ENCODE peak calls at places on chromosomes 5 and 9, in nine cellular contexts. One of them, this sample, is unnamed.

GRCh38 chr5:56479701-56480304 is 246.7 kb upstream of the ANKRD55 start:
- ATAC-seq in sciatic nerve: peak
- ATAC-seq in activated CD8-positive, alpha-beta memory T cell treated with anti-CD3 and anti-CD28 coated beads, Interleukin-2, amount 10 ng/mL, durations not matched to agents 7 days and 5 days: peak
- ATAC-seq in left ventricle myocardium superior: no peak
- ATAC-seq in foreskin keratinocyte: peak
- ATAC-seq in PC-3: no peak
- ATAC-seq in naive B cell: peak
- ATAC-seq in A549: no peak
- ATAC-seq in naive thymus-derived CD8-positive, alpha-beta T cell: peak
- ATAC-seq in this sample: peak

GRCh38 chr5:170268884-170269283 is 28.7 kb downstream of the LCP2 start:
- ATAC-seq in A549: no peak
- ATAC-seq in activated CD8-positive, alpha-beta memory T cell treated with anti-CD3 and anti-CD28 coated beads, Interleukin-2, amount 10 ng/mL, durations not matched to agents 7 days and 5 days: no peak
- ATAC-seq in foreskin keratinocyte: no peak
- ATAC-seq in naive thymus-derived CD8-positive, alpha-beta T cell: no peak
- ATAC-seq in naive B cell: no peak
- ATAC-seq in PC-3: no peak
- ATAC-seq in sciatic nerve: peak
- ATAC-seq in left ventricle myocardium superior: peak
- ATAC-seq in this sample: peak

GRCh38 chr5:82628364-82628910 is 350.3 kb upstream of the RPS23 start:
- ATAC-seq in activated CD8-positive, alpha-beta memory T cell treated with anti-CD3 and anti-CD28 coated beads, Interleukin-2, amount 10 ng/mL, durations not matched to agents 7 days and 5 days: no peak
- ATAC-seq in A549: no peak
- ATAC-seq in left ventricle myocardium superior: no peak
- ATAC-seq in foreskin keratinocyte: no peak
- ATAC-seq in sciatic nerve: no peak
- ATAC-seq in naive B cell: no peak
- ATAC-seq in PC-3: no peak
- ATAC-seq in naive thymus-derived CD8-positive, alpha-beta T cell: no peak
- ATAC-seq in this sample: no peak

GRCh38 chr5:136090319-136090718 is 42.3 kb upstream of the SMAD5 start:
- ATAC-seq in sciatic nerve: no peak
- ATAC-seq in naive thymus-derived CD8-positive, alpha-beta T cell: no peak
- ATAC-seq in PC-3: no peak
- ATAC-seq in A549: no peak
- ATAC-seq in foreskin keratinocyte: no peak
- ATAC-seq in naive B cell: no peak
- ATAC-seq in left ventricle myocardium superior: no peak
- ATAC-seq in activated CD8-positive, alpha-beta memory T cell treated with anti-CD3 and anti-CD28 coated beads, Interleukin-2, amount 10 ng/mL, durations not matched to agents 7 days and 5 days: no peak
- ATAC-seq in this sample: no peak

GRCh38 chr5:115068239-115069086 is 101.2 kb downstream of the TRIM36 start:
- ATAC-seq in naive B cell: no peak
- ATAC-seq in A549: peak
- ATAC-seq in left ventricle myocardium superior: no peak
- ATAC-seq in sciatic nerve: no peak
- ATAC-seq in activated CD8-positive, alpha-beta memory T cell treated with anti-CD3 and anti-CD28 coated beads, Interleukin-2, amount 10 ng/mL, durations not matched to agents 7 days and 5 days: peak
- ATAC-seq in PC-3: no peak
- ATAC-seq in foreskin keratinocyte: peak
- ATAC-seq in naive thymus-derived CD8-positive, alpha-beta T cell: no peak
- ATAC-seq in this sample: peak

GRCh38 chr9:21316860-21317259 is 11.7 kb upstream of the IFNA5 start:
- ATAC-seq in PC-3: no peak
- ATAC-seq in left ventricle myocardium superior: no peak
- ATAC-seq in naive thymus-derived CD8-positive, alpha-beta T cell: no peak
- ATAC-seq in naive B cell: no peak
- ATAC-seq in A549: peak
- ATAC-seq in activated CD8-positive, alpha-beta memory T cell treated with anti-CD3 and anti-CD28 coated beads, Interleukin-2, amount 10 ng/mL, durations not matched to agents 7 days and 5 days: no peak
- ATAC-seq in sciatic nerve: peak
- ATAC-seq in foreskin keratinocyte: peak
- ATAC-seq in this sample: no peak

GRCh38 chr5:92050970-92051369 is 667.9 kb upstream of the ARRDC3 start:
- ATAC-seq in left ventricle myocardium superior: no peak
- ATAC-seq in activated CD8-positive, alpha-beta memory T cell treated with anti-CD3 and anti-CD28 coated beads, Interleukin-2, amount 10 ng/mL, durations not matched to agents 7 days and 5 days: no peak
- ATAC-seq in PC-3: no peak
- ATAC-seq in foreskin keratinocyte: no peak
- ATAC-seq in naive thymus-derived CD8-positive, alpha-beta T cell: no peak
- ATAC-seq in naive B cell: no peak
- ATAC-seq in sciatic nerve: no peak
- ATAC-seq in A549: no peak
- ATAC-seq in this sample: no peak

GRCh38 chr5:111730659-111731382 is 26.2 kb downstream of the NREP start:
- ATAC-seq in left ventricle myocardium superior: no peak
- ATAC-seq in A549: no peak
- ATAC-seq in activated CD8-positive, alpha-beta memory T cell treated with anti-CD3 and anti-CD28 coated beads, Interleukin-2, amount 10 ng/mL, durations not matched to agents 7 days and 5 days: no peak
- ATAC-seq in sciatic nerve: no peak
- ATAC-seq in foreskin keratinocyte: no peak
- ATAC-seq in PC-3: peak
- ATAC-seq in naive thymus-derived CD8-positive, alpha-beta T cell: no peak
- ATAC-seq in naive B cell: no peak
- ATAC-seq in this sample: no peak

GRCh38 chr5:143923634-143924265 is 111.8 kb downstream of the HMHB1 start:
- ATAC-seq in foreskin keratinocyte: peak
- ATAC-seq in A549: peak
- ATAC-seq in left ventricle myocardium superior: no peak
- ATAC-seq in sciatic nerve: no peak
- ATAC-seq in PC-3: peak
- ATAC-seq in naive thymus-derived CD8-positive, alpha-beta T cell: no peak
- ATAC-seq in activated CD8-positive, alpha-beta memory T cell treated with anti-CD3 and anti-CD28 coated beads, Interleukin-2, amount 10 ng/mL, durations not matched to agents 7 days and 5 days: peak
- ATAC-seq in naive B cell: no peak
- ATAC-seq in this sample: no peak

GRCh38 chr9:91359083-91359482 is 2.6 kb downstream of the AUH start:
- ATAC-seq in PC-3: no peak
- ATAC-seq in foreskin keratinocyte: no peak
- ATAC-seq in naive B cell: no peak
- ATAC-seq in naive thymus-derived CD8-positive, alpha-beta T cell: no peak
- ATAC-seq in activated CD8-positive, alpha-beta memory T cell treated with anti-CD3 and anti-CD28 coated beads, Interleukin-2, amount 10 ng/mL, durations not matched to agents 7 days and 5 days: peak
- ATAC-seq in sciatic nerve: no peak
- ATAC-seq in A549: no peak
- ATAC-seq in left ventricle myocardium superior: no peak
- ATAC-seq in this sample: peak